ENCODE peak calls at places on chromosomes 3 and 15, in ten cellular contexts. L, U, G, I, M, T, E, Q, S and O are unnamed samples.

GRCh38 chr15:39642011-39642640 is 61.2 kb downstream of the THBS1 start:
- DNase-seq in L (no peak), U (no peak), G (peak), I (no peak), M (no peak), T (no peak), E (peak), Q (no peak), S (peak), O (no peak)

GRCh38 chr3:71998995-71999673 is 214.2 kb upstream of the PROK2 start:
- DNase-seq in L (no peak), U (no peak), G (peak), I (no peak), M (no peak), T (no peak), E (peak), Q (no peak), S (peak), O (no peak)

GRCh38 chr15:47331796-47332480 is 385.4 kb upstream of the SEMA6D start:
- DNase-seq in L (no peak), U (no peak), G (peak), I (no peak), M (peak), T (no peak), E (peak), Q (no peak), S (peak), O (no peak)

GRCh38 chr3:67609709-67610108 is 44.7 kb downstream of the SUCLG2 start:
- DNase-seq in L (no peak), U (no peak), G (no peak), I (no peak), M (no peak), T (no peak), E (no peak), Q (no peak), S (no peak), O (no peak)

GRCh38 chr3:33131328-33132018 is 17.7 kb downstream of the CRTAP start:
- DNase-seq in L (no peak), U (no peak), G (peak), I (no peak), M (peak), T (no peak), E (peak), Q (no peak), S (no peak), O (no peak)

GRCh38 chr15:64503640-64504039 is 43.3 kb downstream of the ZNF609 start:
- DNase-seq in L (no peak), U (no peak), G (no peak), I (no peak), M (no peak), T (no peak), E (no peak), Q (no peak), S (no peak), O (no peak)

GRCh38 chr3:38655708-38656300 is 6.3 kb upstream of the SCN5A start:
- DNase-seq in L (no peak), U (no peak), G (peak), I (no peak), M (peak), T (no peak), E (peak), Q (no peak), S (no peak), O (no peak)

GRCh38 chr3:31704651-31705179 is 172.0 kb downstream of the STT3B start:
- DNase-seq in L (no peak), U (no peak), G (peak), I (no peak), M (peak), T (no peak), E (peak), Q (no peak), S (peak), O (no peak)

GRCh38 chr15:29081781-29082180 is 187.8 kb downstream of the NSMCE3 start:
- DNase-seq in L (no peak), U (no peak), G (no peak), I (no peak), M (no peak), T (peak), E (no peak), Q (no peak), S (no peak), O (no peak)

GRCh38 chr15:92807971-92808571 is 92.1 kb upstream of the CHD2 start:
- DNase-seq in L (no peak), U (no peak), G (no peak), I (no peak), M (no peak), T (no peak), E (no peak), Q (no peak), S (no peak), O (no peak)

GRCh38 chr3:128488995-128489859 is 3.8 kb downstream of the GATA2 start:
- DNase-seq in L (peak), U (no peak), G (no peak), I (no peak), M (no peak), T (no peak), E (peak), Q (no peak), S (no peak), O (no peak)

GRCh38 chr15:49895337-49896223 is 223.5 kb downstream of the ATP8B4 start:
- DNase-seq in L (no peak), U (no peak), G (no peak), I (no peak), M (no peak), T (no peak), E (peak), Q (no peak), S (no peak), O (no peak)

GRCh38 chr15:96385195-96385594 is 54.7 kb downstream of the NR2F2 start:
- DNase-seq in L (no peak), U (no peak), G (no peak), I (no peak), M (no peak), T (no peak), E (no peak), Q (no peak), S (no peak), O (no peak)

GRCh38 chr3:111539351-111540331 is 2.4 kb upstream of the CD96 start:
- DNase-seq in L (peak), U (peak), G (no peak), I (peak), M (peak), T (no peak), E (peak), Q (no peak), S (no peak), O (no peak)

GRCh38 chr3:107251819-107252218 is 125.4 kb upstream of the CCDC54 start:
- DNase-seq in L (no peak), U (no peak), G (no peak), I (no peak), M (no peak), T (no peak), E (no peak), Q (no peak), S (no peak), O (no peak)

GRCh38 chr3:189303584-189303983 is 131.8 kb downstream of the TPRG1 start:
- DNase-seq in L (no peak), U (no peak), G (no peak), I (no peak), M (no peak), T (no peak), E (no peak), Q (no peak), S (no peak), O (no peak)

GRCh38 chr15:67716171-67716570 is 109.1 kb upstream of the SKOR1 start:
- DNase-seq in L (no peak), U (no peak), G (no peak), I (no peak), M (no peak), T (no peak), E (no peak), Q (no peak), S (no peak), O (no peak)

GRCh38 chr3:185746470-185746869 is 78.4 kb downstream of the IGF2BP2 start:
- DNase-seq in L (no peak), U (no peak), G (no peak), I (no peak), M (no peak), T (no peak), E (no peak), Q (no peak), S (no peak), O (no peak)

GRCh38 chr3:53804697-53805462 is 41.3 kb downstream of the CHDH start:
- DNase-seq in L (no peak), U (no peak), G (peak), I (no peak), M (no peak), T (no peak), E (peak), Q (no peak), S (peak), O (no peak)

GRCh38 chr3:139935866-139936817 is 1.2 kb downstream of the CLSTN2 start:
- DNase-seq in L (peak), U (no peak), G (no peak), I (no peak), M (no peak), T (no peak), E (no peak), Q (no peak), S (no peak), O (no peak)

GRCh38 chr15:45253330-45253729 is 1.3 kb downstream of the SLC28A2 start:
- DNase-seq in L (no peak), U (no peak), G (no peak), I (no peak), M (no peak), T (no peak), E (no peak), Q (no peak), S (no peak), O (no peak)